ENCODE peak calls at places on chromosomes 12 and 14, in four cellular contexts. Q is transverse colon; B is CD8-positive, alpha-beta T cell; K is testis. X is an unnamed sample.

GRCh38 chr12:57389033-57389432 is 41.8 kb downstream of the R3HDM2 start:
- DNase-seq in Q (no peak), B (no peak), K (no peak), X (no peak)

GRCh38 chr12:1488908-1489381 is 105.4 kb downstream of the FBXL14 start:
- DNase-seq in Q (no peak), B (no peak), K (no peak), X (no peak)

GRCh38 chr12:4215862-4216541 is 57.6 kb upstream of the CCND2 start:
- DNase-seq in Q (no peak), B (no peak), K (no peak), X (no peak)

GRCh38 chr12:27142102-27142721 is 59.8 kb upstream of the C12orf71 start:
- DNase-seq in Q (peak), B (peak), K (peak), X (no peak)

GRCh38 chr12:3122841-3123678 is 45.9 kb downstream of the TSPAN9 start:
- DNase-seq in Q (no peak), B (no peak), K (no peak), X (no peak)

GRCh38 chr12:130873106-130873795 is 1.4 kb downstream of the RAN start:
- DNase-seq in Q (no peak), B (no peak), K (no peak), X (no peak)

GRCh38 chr12:30026621-30027234 is 243.0 kb upstream of the TMTC1 start:
- DNase-seq in Q (no peak), B (no peak), K (peak), X (no peak)

GRCh38 chr14:79629372-79629771 is 581.9 kb downstream of the DIO2 start:
- DNase-seq in Q (no peak), B (no peak), K (no peak), X (no peak)

GRCh38 chr12:460301-461230 is 827 bp downstream of the B4GALNT3 start:
- DNase-seq in Q (peak), B (no peak), K (peak), X (no peak)

GRCh38 chr12:6267007-6267721 is 43.3 kb upstream of the PLEKHG6 start:
- DNase-seq in Q (no peak), B (no peak), K (no peak), X (no peak)

GRCh38 chr14:69049675-69050074 is 70.6 kb upstream of the ACTN1 start:
- DNase-seq in Q (no peak), B (no peak), K (peak), X (no peak)

GRCh38 chr12:14777271-14777670 is 26.0 kb downstream of the WBP11 start:
- DNase-seq in Q (peak), B (no peak), K (no peak), X (no peak)

GRCh38 chr14:99729991-99730875 is 46.1 kb downstream of the CYP46A1 start:
- DNase-seq in Q (peak), B (peak), K (peak), X (peak)

GRCh38 chr14:105192866-105193731 is 12.0 kb upstream of the NUDT14 start:
- DNase-seq in Q (no peak), B (no peak), K (no peak), X (no peak)

GRCh38 chr12:119071638-119072231 is 90.4 kb downstream of the SRRM4 start:
- DNase-seq in Q (no peak), B (no peak), K (no peak), X (no peak)

GRCh38 chr14:96098309-96098998 is 59.3 kb downstream of the C14orf132 start:
- DNase-seq in Q (no peak), B (no peak), K (peak), X (peak)

GRCh38 chr12:31326689-31327659 is 1.0 kb upstream of the SINHCAF start:
- DNase-seq in Q (no peak), B (no peak), K (no peak), X (no peak)

GRCh38 chr14:68626386-68626785 is 166.5 kb downstream of the ZFP36L1 start:
- DNase-seq in Q (no peak), B (no peak), K (no peak), X (no peak)

GRCh38 chr12:102513739-102514138 is 33.4 kb upstream of the IGF1 start:
- DNase-seq in Q (no peak), B (no peak), K (no peak), X (no peak)

GRCh38 chr12:14403711-14404164 is 38.3 kb downstream of the ATF7IP start:
- DNase-seq in Q (no peak), B (no peak), K (no peak), X (no peak)

GRCh38 chr12:111248221-111248620 is 120.7 kb downstream of the PHETA1 start:
- DNase-seq in Q (no peak), B (no peak), K (no peak), X (no peak)

DNA sequence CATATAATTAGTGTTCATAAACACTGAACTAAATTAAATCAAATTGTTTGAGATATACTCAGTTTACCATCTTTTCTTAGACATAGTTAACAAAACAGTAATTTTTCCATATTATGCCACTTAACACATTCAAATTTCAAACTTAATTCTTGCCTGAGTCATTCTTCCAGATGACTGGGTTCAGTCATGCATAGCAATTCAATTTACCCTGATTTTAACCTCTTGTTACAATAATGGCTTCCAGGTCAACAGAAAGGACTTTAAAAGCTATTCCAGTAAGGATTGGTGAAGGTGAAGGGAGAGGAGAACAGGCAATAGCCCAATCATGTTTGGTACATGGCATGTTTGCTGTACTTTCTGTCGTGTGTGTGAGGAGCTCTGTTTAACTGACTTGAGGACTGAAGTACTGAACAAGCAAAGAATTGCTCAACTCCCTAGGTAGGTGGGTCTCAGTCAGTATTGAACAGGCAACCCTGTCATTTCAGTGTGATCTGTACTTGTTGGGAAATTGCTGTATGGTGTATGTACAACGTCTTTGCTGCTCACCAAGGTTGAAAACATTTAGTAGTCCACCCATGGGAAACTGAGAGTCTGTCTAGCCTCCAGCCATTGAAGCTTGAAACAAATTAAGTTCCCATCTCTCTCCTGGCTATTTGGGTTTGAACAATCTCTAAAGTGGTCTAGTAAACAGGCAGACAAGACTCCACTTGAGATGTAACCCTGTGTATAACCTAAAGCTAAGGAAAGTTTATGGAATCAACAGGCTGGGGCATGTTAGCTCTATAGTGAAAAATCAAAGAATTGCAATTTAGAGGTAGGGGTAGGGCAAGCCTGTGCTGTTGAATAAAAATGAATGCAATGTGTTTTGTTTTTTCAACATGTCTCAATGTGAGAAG is 327.2 kb downstream of the BTG1 start:
- DNase-seq in Q (no peak), B (no peak), K (no peak), X (no peak)
- H3K27ac ChIP-seq in Q (no peak), B (no peak), K (no peak), X (no peak)

GRCh38 chr14:44112774-44113460 is 394.2 kb downstream of the FSCB start:
- DNase-seq in Q (no peak), B (no peak), K (no peak), X (no peak)
- H3K27ac ChIP-seq in Q (no peak), B (no peak), K (no peak), X (no peak)

DNA sequence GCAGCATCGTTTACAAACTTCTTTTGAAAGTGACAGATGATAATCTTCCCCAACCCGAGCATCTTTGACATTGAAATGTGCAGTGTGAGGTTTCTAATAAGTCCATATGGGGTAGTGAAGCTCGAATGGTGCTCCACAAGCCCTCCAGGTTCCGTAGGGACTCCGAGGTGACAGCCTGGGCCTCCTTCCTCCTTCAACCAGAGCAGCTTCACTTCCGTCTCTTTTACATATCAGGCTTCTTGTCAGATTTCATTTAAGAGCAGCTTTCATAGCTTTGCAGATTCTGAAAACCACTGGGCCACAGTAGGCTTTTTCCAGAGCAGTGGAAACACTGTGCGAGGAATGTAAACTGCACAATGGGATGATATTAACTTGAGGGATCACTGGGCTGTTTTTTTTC is 103.6 kb upstream of the CPM start:
- DNase-seq in Q (no peak), B (no peak), K (no peak), X (no peak)
- H3K27ac ChIP-seq in Q (peak), B (no peak), K (no peak), X (no peak)

DNA sequence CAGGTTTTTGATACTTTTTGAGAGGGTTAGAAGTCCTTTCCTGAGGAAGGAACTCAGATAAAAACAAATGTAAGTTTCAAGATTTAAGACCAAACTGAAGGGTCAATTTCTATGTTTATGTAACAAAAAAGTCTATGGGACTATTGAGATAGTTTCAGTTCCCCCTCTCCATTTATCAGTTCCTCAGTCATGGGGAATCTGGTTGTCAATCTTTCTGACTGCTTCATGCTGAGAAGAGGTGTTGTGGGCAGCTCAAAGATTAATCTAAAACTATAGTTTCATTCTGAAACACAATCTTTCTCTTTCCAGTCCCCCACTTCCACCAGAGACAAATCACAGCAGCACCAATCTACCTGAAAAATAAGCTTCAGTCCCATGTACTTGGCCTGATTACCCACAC is 93.7 kb downstream of the KCNMB4 start:
- DNase-seq in Q (no peak), B (no peak), K (no peak), X (no peak)
- H3K27ac ChIP-seq in Q (no peak), B (no peak), K (no peak), X (no peak)

DNA sequence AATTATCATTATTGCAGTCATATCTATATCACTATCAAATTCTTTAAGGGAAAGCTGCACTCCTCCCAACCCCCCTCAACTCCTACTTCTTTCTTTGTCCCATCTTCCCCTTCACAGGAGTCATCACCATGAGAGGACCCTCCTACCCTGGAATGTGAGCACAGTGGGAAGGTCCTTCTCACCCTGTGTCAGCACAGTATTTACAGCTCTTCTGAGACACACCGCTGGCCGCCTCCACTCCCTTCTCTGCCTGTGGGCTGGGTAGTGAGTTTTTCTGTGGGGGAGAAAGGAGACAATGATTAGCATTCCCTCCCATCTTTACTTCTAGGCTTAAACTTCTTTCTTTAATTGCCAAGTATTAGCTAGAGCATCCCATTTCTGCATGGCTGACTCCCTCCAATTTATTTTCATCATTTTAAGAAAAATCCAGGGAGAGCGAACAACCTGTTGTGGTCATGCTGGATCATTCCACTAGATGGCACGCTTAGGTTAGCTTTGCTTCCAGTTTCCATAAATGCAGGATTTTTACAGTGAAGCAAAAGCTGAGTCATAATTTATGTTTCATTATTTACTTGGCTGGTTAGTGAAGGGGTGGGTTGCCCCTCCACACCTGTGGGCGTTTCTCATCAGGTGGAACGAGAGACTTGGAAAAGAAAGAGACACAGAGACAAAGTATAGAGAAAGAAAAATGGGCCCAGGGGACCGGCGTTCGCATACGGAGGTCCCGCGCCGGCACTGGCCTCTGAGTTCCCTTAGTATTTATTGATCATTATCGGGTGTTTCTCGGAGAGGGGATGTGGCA is 188.5 kb downstream of the ALX1 start:
- DNase-seq in Q (peak), B (no peak), K (peak), X (no peak)
- H3K27ac ChIP-seq in Q (no peak), B (no peak), K (no peak), X (no peak)

GRCh38 chr14:71554959-71555612 is 377.1 kb upstream of the RGS6 start:
- DNase-seq in Q (no peak), B (no peak), K (no peak), X (no peak)

GRCh38 chr14:71554323-71554722 is 377.9 kb upstream of the RGS6 start:
- DNase-seq in Q (no peak), B (no peak), K (no peak), X (no peak)

GRCh38 chr14:71553779-71554178 is 378.4 kb upstream of the RGS6 start:
- DNase-seq in Q (no peak), B (no peak), K (no peak), X (no peak)

GRCh38 chr14:71556730-71557129 is 375.5 kb upstream of the RGS6 start:
- DNase-seq in Q (no peak), B (no peak), K (no peak), X (no peak)

DNA sequence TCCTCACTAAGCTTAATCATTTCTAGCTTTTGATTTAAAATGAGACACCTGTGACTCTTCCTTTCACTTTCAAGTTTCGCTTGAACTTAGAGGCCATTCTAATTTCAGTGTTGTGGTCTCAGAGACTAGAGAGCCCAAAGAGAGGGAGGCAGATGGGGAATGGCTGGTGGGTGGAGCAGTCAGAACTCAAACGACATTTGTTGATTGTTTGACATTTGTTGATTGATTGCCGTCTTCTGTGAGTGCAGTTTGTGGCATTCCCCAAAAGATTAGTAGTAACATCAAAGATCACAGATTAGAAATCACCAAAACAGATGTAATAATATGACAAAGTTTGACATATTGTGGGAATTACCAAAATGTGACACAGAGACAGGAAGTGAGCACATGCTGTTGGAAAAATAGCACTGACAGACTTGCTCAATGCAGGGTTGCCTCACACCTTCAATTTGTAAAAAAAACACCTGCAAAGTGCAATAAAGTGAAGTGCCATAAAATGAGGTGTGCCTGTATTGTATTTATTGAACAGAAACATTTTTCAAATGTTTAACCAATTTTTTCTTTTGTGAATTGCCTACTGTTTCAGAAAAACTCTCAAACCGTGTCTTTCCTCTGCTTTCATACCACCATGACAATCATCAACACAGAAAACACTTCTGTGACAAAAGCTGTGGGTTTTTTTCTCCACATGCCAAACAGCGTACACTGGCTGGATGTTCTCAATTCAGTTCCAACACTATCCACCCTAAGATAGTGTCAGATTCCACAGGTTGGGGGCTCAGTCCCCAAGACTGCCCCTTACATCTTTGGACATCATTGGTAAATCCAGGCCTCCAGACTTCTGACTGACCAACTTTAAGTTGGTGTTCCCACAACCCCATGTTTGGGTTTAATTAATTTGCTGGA is 376.3 kb upstream of the RGS6 start:
- DNase-seq in Q (peak), B (peak), K (no peak), X (no peak)
- H3K27ac ChIP-seq in Q (peak), B (peak), K (no peak), X (no peak)

GRCh38 chr12:65894624-65895023 is 70.3 kb downstream of the HMGA2 start:
- DNase-seq in Q (no peak), B (no peak), K (no peak), X (no peak)
- H3K27ac ChIP-seq in Q (peak), B (no peak), K (no peak), X (no peak)

DNA sequence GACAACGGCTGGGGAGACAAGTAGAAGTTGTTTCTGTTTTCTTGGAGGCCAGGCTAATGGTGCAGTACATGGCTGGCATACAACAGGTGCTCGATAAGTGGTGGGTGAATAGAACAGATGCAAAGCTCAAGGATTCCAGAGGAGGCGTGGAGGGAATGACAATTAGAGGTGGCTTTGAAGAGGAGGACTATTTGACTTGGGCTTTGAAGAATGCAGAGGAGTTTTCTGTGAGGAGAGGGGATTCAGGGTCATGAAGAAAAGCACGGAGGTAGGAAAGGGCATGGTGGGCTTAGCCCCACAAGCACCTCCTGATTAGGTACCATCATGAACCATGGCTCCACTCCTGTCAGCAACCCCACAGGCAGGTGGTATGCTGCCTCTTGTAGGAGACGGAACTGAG is 142.3 kb downstream of the RBM19 start:
- DNase-seq in Q (no peak), B (no peak), K (no peak), X (no peak)
- H3K27ac ChIP-seq in Q (no peak), B (no peak), K (no peak), X (no peak)

DNA sequence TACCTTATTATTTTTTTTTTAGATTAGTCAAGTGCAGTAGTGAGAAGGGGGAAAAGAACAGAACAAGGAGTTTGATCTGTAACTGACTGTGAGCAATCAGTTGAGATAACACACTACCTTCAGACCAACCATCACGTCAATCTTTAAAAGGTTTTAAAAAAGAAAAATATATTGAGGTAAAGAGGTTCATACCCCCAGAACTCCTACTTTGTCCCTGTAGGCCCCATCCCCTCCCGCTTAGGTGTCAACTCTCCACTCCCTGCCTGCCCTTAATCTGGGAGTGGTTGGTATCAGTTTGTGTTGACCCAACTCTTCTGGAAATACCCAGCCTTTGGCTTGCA is 16.2 kb downstream of the MMP14 start:
- DNase-seq in Q (no peak), B (no peak), K (no peak), X (no peak)
- H3K27ac ChIP-seq in Q (peak), B (no peak), K (no peak), X (no peak)

X was measured in caudate nucleus.